ENCODE peak calls at places on chromosomes 7 and 10, in ten cellular contexts. One of them, this sample, is unnamed. For H3K9me3, the result is how much of the 10 kb centered on the place peaks cover.

GRCh38 chr10:119406888-119407777 is 135.4 kb downstream of the RGS10 start:
- DNase-seq in naive thymus-derived CD4-positive, alpha-beta T cell: no peak
- DNase-seq in cardiac muscle cell: no peak
- DNase-seq in pancreas: no peak
- DNase-seq in colonic mucosa: no peak
- DNase-seq in WERI-Rb-1: no peak
- DNase-seq in CD4-positive, alpha-beta memory T cell: no peak
- DNase-seq in K562: no peak
- DNase-seq in SJSA1: no peak
- DNase-seq in heart right ventricle: peak
- DNase-seq in this sample: no peak

GRCh38 chr10:58511765-58512469 is 755 bp upstream of the BICC1 start:
- DNase-seq in naive thymus-derived CD4-positive, alpha-beta T cell: no peak
- DNase-seq in cardiac muscle cell: peak
- DNase-seq in pancreas: peak
- DNase-seq in colonic mucosa: peak
- DNase-seq in WERI-Rb-1: peak
- DNase-seq in CD4-positive, alpha-beta memory T cell: no peak
- DNase-seq in K562: no peak
- DNase-seq in SJSA1: peak
- DNase-seq in heart right ventricle: peak
- DNase-seq in this sample: no peak

GRCh38 chr7:5320802-5321396 is 38.2 kb downstream of the SLC29A4 start:
- DNase-seq in naive thymus-derived CD4-positive, alpha-beta T cell: no peak
- DNase-seq in cardiac muscle cell: no peak
- DNase-seq in pancreas: no peak
- DNase-seq in colonic mucosa: no peak
- DNase-seq in WERI-Rb-1: no peak
- DNase-seq in CD4-positive, alpha-beta memory T cell: no peak
- DNase-seq in K562: no peak
- DNase-seq in SJSA1: no peak
- DNase-seq in heart right ventricle: no peak
- DNase-seq in this sample: no peak

GRCh38 chr10:71342850-71343773 is 24.1 kb downstream of the SLC29A3 start:
- DNase-seq in naive thymus-derived CD4-positive, alpha-beta T cell: no peak
- DNase-seq in cardiac muscle cell: peak
- DNase-seq in pancreas: peak
- DNase-seq in colonic mucosa: peak
- DNase-seq in WERI-Rb-1: no peak
- DNase-seq in CD4-positive, alpha-beta memory T cell: no peak
- DNase-seq in K562: no peak
- DNase-seq in SJSA1: no peak
- DNase-seq in heart right ventricle: no peak
- DNase-seq in this sample: no peak

GRCh38 chr7:134364619-134365037 is 47.9 kb upstream of the SLC35B4 start:
- DNase-seq in naive thymus-derived CD4-positive, alpha-beta T cell: no peak
- DNase-seq in cardiac muscle cell: peak
- DNase-seq in pancreas: peak
- DNase-seq in colonic mucosa: no peak
- DNase-seq in WERI-Rb-1: no peak
- DNase-seq in CD4-positive, alpha-beta memory T cell: no peak
- DNase-seq in K562: no peak
- DNase-seq in SJSA1: no peak
- DNase-seq in heart right ventricle: no peak
- DNase-seq in this sample: no peak

GRCh38 chr7:66748127-66748511 is 7.6 kb downstream of the RABGEF1 start:
- DNase-seq in naive thymus-derived CD4-positive, alpha-beta T cell: no peak
- DNase-seq in cardiac muscle cell: no peak
- DNase-seq in pancreas: no peak
- DNase-seq in colonic mucosa: no peak
- DNase-seq in WERI-Rb-1: no peak
- DNase-seq in CD4-positive, alpha-beta memory T cell: no peak
- DNase-seq in K562: no peak
- DNase-seq in SJSA1: no peak
- DNase-seq in heart right ventricle: no peak
- DNase-seq in this sample: no peak

GRCh38 chr7:4876586-4876985 is 6.9 kb downstream of the RADIL start:
- DNase-seq in naive thymus-derived CD4-positive, alpha-beta T cell: no peak
- DNase-seq in cardiac muscle cell: no peak
- DNase-seq in pancreas: no peak
- DNase-seq in colonic mucosa: no peak
- DNase-seq in WERI-Rb-1: no peak
- DNase-seq in CD4-positive, alpha-beta memory T cell: no peak
- DNase-seq in K562: no peak
- DNase-seq in SJSA1: no peak
- DNase-seq in heart right ventricle: no peak
- DNase-seq in this sample: no peak

GRCh38 chr10:124825702-124826101 is 24.1 kb downstream of the ABRAXAS2 start:
- DNase-seq in naive thymus-derived CD4-positive, alpha-beta T cell: no peak
- DNase-seq in cardiac muscle cell: no peak
- DNase-seq in pancreas: no peak
- DNase-seq in colonic mucosa: no peak
- DNase-seq in WERI-Rb-1: no peak
- DNase-seq in CD4-positive, alpha-beta memory T cell: no peak
- DNase-seq in K562: no peak
- DNase-seq in SJSA1: no peak
- DNase-seq in heart right ventricle: no peak
- DNase-seq in this sample: no peak

GRCh38 chr7:12025246-12025645 is 185.8 kb upstream of the TMEM106B start:
- DNase-seq in naive thymus-derived CD4-positive, alpha-beta T cell: no peak
- DNase-seq in cardiac muscle cell: peak
- DNase-seq in pancreas: no peak
- DNase-seq in colonic mucosa: no peak
- DNase-seq in WERI-Rb-1: no peak
- DNase-seq in CD4-positive, alpha-beta memory T cell: no peak
- DNase-seq in K562: no peak
- DNase-seq in SJSA1: no peak
- DNase-seq in heart right ventricle: no peak
- DNase-seq in this sample: no peak

GRCh38 chr7:43096875-43097274 is 15.6 kb upstream of the HECW1 start:
- DNase-seq in naive thymus-derived CD4-positive, alpha-beta T cell: no peak
- DNase-seq in cardiac muscle cell: no peak
- DNase-seq in pancreas: no peak
- DNase-seq in colonic mucosa: no peak
- DNase-seq in WERI-Rb-1: no peak
- DNase-seq in CD4-positive, alpha-beta memory T cell: no peak
- DNase-seq in K562: no peak
- DNase-seq in SJSA1: no peak
- DNase-seq in heart right ventricle: no peak
- DNase-seq in this sample: no peak

GRCh38 chr7:7720193-7720592 is 1.8 kb upstream of the RPA3 start:
- DNase-seq in naive thymus-derived CD4-positive, alpha-beta T cell: no peak
- DNase-seq in cardiac muscle cell: no peak
- DNase-seq in pancreas: no peak
- DNase-seq in colonic mucosa: no peak
- DNase-seq in WERI-Rb-1: no peak
- DNase-seq in CD4-positive, alpha-beta memory T cell: no peak
- DNase-seq in K562: no peak
- DNase-seq in SJSA1: no peak
- DNase-seq in heart right ventricle: no peak
- DNase-seq in this sample: no peak

GRCh38 chr7:158447206-158448171 is 140.1 kb downstream of the PTPRN2 start:
- DNase-seq in naive thymus-derived CD4-positive, alpha-beta T cell: no peak
- DNase-seq in cardiac muscle cell: no peak
- DNase-seq in pancreas: peak
- DNase-seq in colonic mucosa: no peak
- DNase-seq in WERI-Rb-1: no peak
- DNase-seq in CD4-positive, alpha-beta memory T cell: no peak
- DNase-seq in K562: no peak
- DNase-seq in SJSA1: no peak
- DNase-seq in heart right ventricle: no peak
- DNase-seq in this sample: no peak

GRCh38 chr7:158444501-158445420 is 142.9 kb downstream of the PTPRN2 start:
- DNase-seq in naive thymus-derived CD4-positive, alpha-beta T cell: no peak
- DNase-seq in cardiac muscle cell: no peak
- DNase-seq in pancreas: no peak
- DNase-seq in colonic mucosa: no peak
- DNase-seq in WERI-Rb-1: no peak
- DNase-seq in CD4-positive, alpha-beta memory T cell: no peak
- DNase-seq in K562: no peak
- DNase-seq in SJSA1: no peak
- DNase-seq in heart right ventricle: no peak
- DNase-seq in this sample: no peak

GRCh38 chr7:158445421-158446175 is 142.0 kb downstream of the PTPRN2 start:
- DNase-seq in naive thymus-derived CD4-positive, alpha-beta T cell: no peak
- DNase-seq in cardiac muscle cell: no peak
- DNase-seq in pancreas: no peak
- DNase-seq in colonic mucosa: no peak
- DNase-seq in WERI-Rb-1: no peak
- DNase-seq in CD4-positive, alpha-beta memory T cell: no peak
- DNase-seq in K562: no peak
- DNase-seq in SJSA1: no peak
- DNase-seq in heart right ventricle: no peak
- DNase-seq in this sample: no peak

GRCh38 chr7:158446281-158446680 is 141.3 kb downstream of the PTPRN2 start:
- DNase-seq in naive thymus-derived CD4-positive, alpha-beta T cell: no peak
- DNase-seq in cardiac muscle cell: no peak
- DNase-seq in pancreas: no peak
- DNase-seq in colonic mucosa: no peak
- DNase-seq in WERI-Rb-1: no peak
- DNase-seq in CD4-positive, alpha-beta memory T cell: no peak
- DNase-seq in K562: no peak
- DNase-seq in SJSA1: no peak
- DNase-seq in heart right ventricle: no peak
- DNase-seq in this sample: no peak

DNA sequence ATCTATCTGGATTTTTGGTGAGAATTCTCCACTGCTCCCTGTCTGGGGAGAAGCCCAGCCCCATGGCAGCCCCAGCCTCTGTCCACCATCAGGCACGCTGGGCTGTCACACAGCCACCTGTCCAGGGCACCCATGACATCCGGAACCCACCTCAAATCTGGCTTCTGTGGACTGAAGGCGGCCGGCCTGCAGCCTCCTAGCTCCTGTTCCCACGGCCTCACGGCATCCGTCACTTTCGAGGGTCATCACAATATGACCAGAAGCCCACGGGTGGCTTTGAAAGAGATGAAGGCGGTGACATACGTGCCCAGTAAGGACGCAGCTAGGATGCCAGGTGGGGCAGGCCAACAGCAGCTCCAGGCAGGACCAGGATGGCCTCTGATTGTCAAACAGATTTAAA is 140.9 kb downstream of the PTPRN2 start:
- DNase-seq in naive thymus-derived CD4-positive, alpha-beta T cell: no peak
- DNase-seq in cardiac muscle cell: no peak
- DNase-seq in pancreas: no peak
- DNase-seq in colonic mucosa: no peak
- DNase-seq in WERI-Rb-1: no peak
- DNase-seq in CD4-positive, alpha-beta memory T cell: no peak
- DNase-seq in K562: no peak
- DNase-seq in SJSA1: no peak
- DNase-seq in heart right ventricle: no peak
- DNase-seq in this sample: no peak
- H3K9me3 ChIP-seq in naive thymus-derived CD4-positive, alpha-beta T cell: under half
- H3K9me3 ChIP-seq in cardiac muscle cell: under half
- H3K9me3 ChIP-seq in pancreas: under half
- H3K9me3 ChIP-seq in colonic mucosa: under half
- H3K9me3 ChIP-seq in WERI-Rb-1: under half
- H3K9me3 ChIP-seq in CD4-positive, alpha-beta memory T cell: under half
- H3K9me3 ChIP-seq in K562: under half
- H3K9me3 ChIP-seq in SJSA1: under half
- H3K9me3 ChIP-seq in heart right ventricle: under half
- H3K9me3 ChIP-seq in this sample: under half

GRCh38 chr7:64613653-64614052 is 50.8 kb upstream of the ZNF680 start:
- DNase-seq in naive thymus-derived CD4-positive, alpha-beta T cell: no peak
- DNase-seq in cardiac muscle cell: no peak
- DNase-seq in pancreas: no peak
- DNase-seq in colonic mucosa: no peak
- DNase-seq in WERI-Rb-1: no peak
- DNase-seq in CD4-positive, alpha-beta memory T cell: no peak
- DNase-seq in K562: no peak
- DNase-seq in SJSA1: no peak
- DNase-seq in heart right ventricle: no peak
- DNase-seq in this sample: no peak
- H3K9me3 ChIP-seq in naive thymus-derived CD4-positive, alpha-beta T cell: under half
- H3K9me3 ChIP-seq in cardiac muscle cell: under half
- H3K9me3 ChIP-seq in pancreas: under half
- H3K9me3 ChIP-seq in colonic mucosa: under half
- H3K9me3 ChIP-seq in WERI-Rb-1: under half
- H3K9me3 ChIP-seq in CD4-positive, alpha-beta memory T cell: under half
- H3K9me3 ChIP-seq in K562: under half
- H3K9me3 ChIP-seq in SJSA1: under half
- H3K9me3 ChIP-seq in heart right ventricle: under half
- H3K9me3 ChIP-seq in this sample: under half

DNA sequence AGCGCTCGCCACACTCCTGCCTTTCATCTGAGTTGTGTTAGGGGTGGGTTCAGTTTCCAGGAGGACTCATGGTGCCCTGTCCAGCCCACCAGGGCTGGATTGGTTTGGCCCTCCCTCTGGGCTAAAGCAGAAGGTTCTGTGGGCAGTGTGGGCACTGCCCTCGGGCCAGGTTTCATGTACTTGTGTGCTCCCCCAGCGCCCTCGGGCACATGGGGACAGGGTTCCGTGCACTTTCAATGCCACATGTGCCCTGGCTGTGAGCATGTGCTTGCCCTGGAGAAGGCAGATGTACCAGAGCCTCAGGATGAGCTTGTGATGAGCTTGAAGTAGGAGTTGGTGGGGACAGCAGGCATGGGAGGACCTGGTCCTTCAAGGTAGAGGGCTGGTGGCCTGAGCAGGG is 35.6 kb upstream of the ZNF716 start:
- DNase-seq in naive thymus-derived CD4-positive, alpha-beta T cell: no peak
- DNase-seq in cardiac muscle cell: no peak
- DNase-seq in pancreas: no peak
- DNase-seq in colonic mucosa: no peak
- DNase-seq in WERI-Rb-1: no peak
- DNase-seq in CD4-positive, alpha-beta memory T cell: no peak
- DNase-seq in K562: no peak
- DNase-seq in SJSA1: no peak
- DNase-seq in heart right ventricle: no peak
- DNase-seq in this sample: no peak
- H3K9me3 ChIP-seq in naive thymus-derived CD4-positive, alpha-beta T cell: under half
- H3K9me3 ChIP-seq in cardiac muscle cell: under half
- H3K9me3 ChIP-seq in pancreas: under half
- H3K9me3 ChIP-seq in colonic mucosa: under half
- H3K9me3 ChIP-seq in WERI-Rb-1: under half
- H3K9me3 ChIP-seq in CD4-positive, alpha-beta memory T cell: under half
- H3K9me3 ChIP-seq in K562: under half
- H3K9me3 ChIP-seq in SJSA1: under half
- H3K9me3 ChIP-seq in heart right ventricle: under half
- H3K9me3 ChIP-seq in this sample: under half

DNA sequence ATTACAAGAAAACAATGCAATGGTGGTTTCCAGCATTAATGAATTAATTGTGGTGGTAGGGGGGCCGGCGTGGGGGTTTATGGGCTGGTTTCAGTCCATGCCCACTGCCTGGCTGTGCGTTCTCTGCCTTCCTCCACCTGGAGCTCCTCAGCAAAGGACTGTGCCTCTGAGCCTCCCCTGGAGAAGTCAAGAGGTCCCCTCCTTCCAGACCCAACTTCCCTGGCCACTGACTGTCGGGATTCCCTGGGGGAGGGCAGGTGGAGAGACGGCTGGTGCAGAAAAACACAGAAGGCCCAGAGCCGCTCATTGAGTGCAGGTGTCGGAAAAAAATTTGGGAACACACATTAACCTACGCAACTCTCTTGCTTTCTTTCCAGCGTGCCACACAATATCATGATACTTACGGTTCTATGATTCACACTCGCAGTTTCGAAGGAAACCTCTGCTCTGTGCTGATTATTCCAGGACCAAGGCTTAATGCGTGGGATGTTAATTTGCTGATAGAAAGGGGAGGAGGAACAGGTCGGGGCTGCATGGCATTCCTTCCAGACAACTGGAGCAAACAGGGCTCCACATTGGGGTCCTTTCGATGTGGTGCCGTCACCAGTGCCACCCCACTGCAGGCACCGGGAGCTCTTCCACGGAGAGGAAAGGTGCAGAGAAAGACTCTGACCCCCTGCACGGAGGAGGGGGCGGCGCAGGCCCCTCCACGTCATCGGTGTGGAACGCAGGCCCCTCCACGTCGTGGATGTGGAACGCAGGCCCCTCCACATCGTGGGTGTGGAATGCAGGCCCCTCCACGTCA is 506.7 kb downstream of the DNAJB6 start:
- DNase-seq in naive thymus-derived CD4-positive, alpha-beta T cell: no peak
- DNase-seq in cardiac muscle cell: no peak
- DNase-seq in pancreas: no peak
- DNase-seq in colonic mucosa: no peak
- DNase-seq in WERI-Rb-1: no peak
- DNase-seq in CD4-positive, alpha-beta memory T cell: no peak
- DNase-seq in K562: no peak
- DNase-seq in SJSA1: no peak
- DNase-seq in heart right ventricle: no peak
- DNase-seq in this sample: no peak
- H3K9me3 ChIP-seq in naive thymus-derived CD4-positive, alpha-beta T cell: under half
- H3K9me3 ChIP-seq in cardiac muscle cell: under half
- H3K9me3 ChIP-seq in pancreas: under half
- H3K9me3 ChIP-seq in colonic mucosa: under half
- H3K9me3 ChIP-seq in WERI-Rb-1: under half
- H3K9me3 ChIP-seq in CD4-positive, alpha-beta memory T cell: under half
- H3K9me3 ChIP-seq in K562: under half
- H3K9me3 ChIP-seq in SJSA1: under half
- H3K9me3 ChIP-seq in heart right ventricle: under half
- H3K9me3 ChIP-seq in this sample: under half

This sample was measured in T-helper 17 cell.